ENCODE peak calls at places on chromosomes 6 and 20, in four cellular contexts. One of them, this sample, is unnamed.

GRCh38 chr6:141103246-141103645 is 1029.5 kb upstream of the GJE1 start:
- DNase-seq in COR-L47: no peak
- DNase-seq in ovary: no peak
- DNase-seq in effector memory CD8-positive, alpha-beta T cell: no peak
- DNase-seq in this sample: peak

GRCh38 chr6:164159061-164159460 is 744.5 kb downstream of the QKI start:
- DNase-seq in COR-L47: no peak
- DNase-seq in ovary: no peak
- DNase-seq in effector memory CD8-positive, alpha-beta T cell: no peak
- DNase-seq in this sample: no peak

GRCh38 chr6:27091661-27092315 is 155.7 kb upstream of the PRSS16 start:
- DNase-seq in COR-L47: no peak
- DNase-seq in ovary: no peak
- DNase-seq in effector memory CD8-positive, alpha-beta T cell: no peak
- DNase-seq in this sample: peak

GRCh38 chr20:62433655-62434054 is 6.3 kb upstream of the RBBP8NL start:
- DNase-seq in COR-L47: no peak
- DNase-seq in ovary: no peak
- DNase-seq in effector memory CD8-positive, alpha-beta T cell: no peak
- DNase-seq in this sample: no peak

GRCh38 chr6:29953706-29954105 is 11.4 kb downstream of the HLA-A start:
- DNase-seq in COR-L47: no peak
- DNase-seq in ovary: no peak
- DNase-seq in effector memory CD8-positive, alpha-beta T cell: no peak
- DNase-seq in this sample: no peak

GRCh38 chr20:24704899-24705298 is 235.5 kb downstream of the SYNDIG1 start:
- DNase-seq in COR-L47: no peak
- DNase-seq in ovary: no peak
- DNase-seq in effector memory CD8-positive, alpha-beta T cell: no peak
- DNase-seq in this sample: no peak

GRCh38 chr20:23361651-23362391 is at the start of gene GZF1:
- DNase-seq in COR-L47: peak
- DNase-seq in ovary: peak
- DNase-seq in effector memory CD8-positive, alpha-beta T cell: peak
- DNase-seq in this sample: peak

GRCh38 chr6:3382399-3383279 is 74.2 kb downstream of the SLC22A23 start:
- DNase-seq in COR-L47: no peak
- DNase-seq in ovary: no peak
- DNase-seq in effector memory CD8-positive, alpha-beta T cell: no peak
- DNase-seq in this sample: no peak

GRCh38 chr6:36929607-36930006 is 24.9 kb upstream of the PI16 start:
- DNase-seq in COR-L47: no peak
- DNase-seq in ovary: no peak
- DNase-seq in effector memory CD8-positive, alpha-beta T cell: no peak
- DNase-seq in this sample: peak

GRCh38 chr6:4486543-4487319 is 289.5 kb upstream of the CDYL start:
- DNase-seq in COR-L47: no peak
- DNase-seq in ovary: no peak
- DNase-seq in effector memory CD8-positive, alpha-beta T cell: no peak
- DNase-seq in this sample: no peak

GRCh38 chr20:35653893-35654292 is 10.8 kb downstream of the CPNE1 start:
- DNase-seq in COR-L47: no peak
- DNase-seq in ovary: no peak
- DNase-seq in effector memory CD8-positive, alpha-beta T cell: no peak
- DNase-seq in this sample: no peak

GRCh38 chr6:100344761-100345160 is 120.0 kb downstream of the SIM1 start:
- DNase-seq in COR-L47: no peak
- DNase-seq in ovary: no peak
- DNase-seq in effector memory CD8-positive, alpha-beta T cell: no peak
- DNase-seq in this sample: no peak

GRCh38 chr6:50185006-50185405 is 135.3 kb upstream of the DEFB112 start:
- DNase-seq in COR-L47: no peak
- DNase-seq in ovary: no peak
- DNase-seq in effector memory CD8-positive, alpha-beta T cell: no peak
- DNase-seq in this sample: no peak

This sample was measured in GM04504.